ENCODE peak calls at places on chromosomes 12 and 14, in eight cellular contexts. T, N, E, O, S, V, P and Z are unnamed samples.

GRCh38 chr12:17110316-17110715 is 504.4 kb upstream of the LMO3 start:
- DNase-seq in T (no peak), N (no peak), E (no peak), O (no peak), S (no peak), V (no peak), P (no peak), Z (no peak)

GRCh38 chr12:3042394-3042793 is 34.8 kb upstream of the TSPAN9 start:
- DNase-seq in T (no peak), N (no peak), E (no peak), O (no peak), S (no peak), V (no peak), P (no peak), Z (no peak)

GRCh38 chr12:115998119-115998633 is 279.3 kb downstream of the MED13L start:
- DNase-seq in T (peak; percentile 67), N (peak; percentile 67), E (peak; percentile 51), O (peak; percentile 25), S (peak; percentile 37), V (no peak), P (peak; percentile 32), Z (peak; percentile 57)

GRCh38 chr12:109436181-109436546 is 40.9 kb downstream of the KCTD10 start:
- DNase-seq in T (peak; percentile 58), N (no peak), E (no peak), O (no peak), S (no peak), V (no peak), P (no peak), Z (no peak)

GRCh38 chr14:59217011-59217410 is 28.5 kb downstream of the DAAM1 start:
- DNase-seq in T (peak; percentile 11), N (no peak), E (peak; percentile 50), O (no peak), S (no peak), V (no peak), P (no peak), Z (no peak)

GRCh38 chr12:51429705-51430104 is 5.1 kb downstream of the SLC4A8 start:
- DNase-seq in T (no peak), N (no peak), E (no peak), O (no peak), S (no peak), V (no peak), P (no peak), Z (no peak)

GRCh38 chr12:39935275-39935674 is 170.6 kb downstream of the SLC2A13 start:
- DNase-seq in T (peak; percentile 13), N (no peak), E (peak; percentile 29), O (no peak), S (no peak), V (no peak), P (no peak), Z (no peak)

GRCh38 chr12:51480978-51481377 is 56.3 kb downstream of the SLC4A8 start:
- DNase-seq in T (no peak), N (no peak), E (no peak), O (peak; percentile 33), S (peak; percentile 34), V (no peak), P (no peak), Z (no peak)

GRCh38 chr12:2970744-2971143 is 11.5 kb downstream of the TEAD4 start:
- DNase-seq in T (peak; percentile 44), N (no peak), E (no peak), O (no peak), S (no peak), V (no peak), P (no peak), Z (no peak)

GRCh38 chr12:116924558-116925453 is 14.1 kb downstream of the FBXW8 start:
- DNase-seq in T (peak; percentile 74), N (no peak), E (peak; percentile 92), O (no peak), S (no peak), V (no peak), P (peak; percentile 44), Z (peak; percentile 90)

GRCh38 chr14:64942531-64943111 is at the start of gene GPX2:
- DNase-seq in T (no peak), N (no peak), E (no peak), O (no peak), S (no peak), V (no peak), P (no peak), Z (no peak)

GRCh38 chr12:54039417-54040147 is 6.7 kb downstream of the HOXC5 start:
- DNase-seq in T (no peak), N (peak; percentile 11), E (no peak), O (no peak), S (no peak), V (no peak), P (no peak), Z (no peak)

GRCh38 chr14:53462931-53463778 is 310.0 kb upstream of the DDHD1 start:
- DNase-seq in T (no peak), N (no peak), E (no peak), O (no peak), S (no peak), V (peak; percentile 48), P (peak; percentile 15), Z (no peak)

GRCh38 chr12:78149459-78149858 is 318.8 kb downstream of the NAV3 start:
- DNase-seq in T (no peak), N (no peak), E (peak; percentile 2), O (no peak), S (no peak), V (no peak), P (no peak), Z (no peak)

GRCh38 chr12:120234643-120235368 is 30.7 kb downstream of the PXN start:
- DNase-seq in T (peak; percentile 98), N (peak; percentile 71), E (peak; percentile 98), O (no peak), S (no peak), V (peak; percentile 89), P (peak; percentile 61), Z (peak; percentile 99)

GRCh38 chr14:79831198-79831890 is 380.0 kb downstream of the DIO2 start:
- DNase-seq in T (peak; percentile 13), N (no peak), E (no peak), O (no peak), S (no peak), V (no peak), P (no peak), Z (no peak)

GRCh38 chr12:50351120-50352043 is 45.0 kb downstream of the FAM186A start:
- DNase-seq in T (no peak), N (no peak), E (no peak), O (no peak), S (no peak), V (no peak), P (no peak), Z (no peak)

GRCh38 chr14:64541971-64542838 is 1.7 kb downstream of the HSPA2 start:
- DNase-seq in T (no peak), N (no peak), E (no peak), O (no peak), S (no peak), V (no peak), P (no peak), Z (no peak)

GRCh38 chr12:109606261-109607028 is 32.9 kb downstream of the MVK start:
- DNase-seq in T (no peak), N (peak; percentile 98), E (no peak), O (no peak), S (no peak), V (no peak), P (no peak), Z (no peak)

DNA sequence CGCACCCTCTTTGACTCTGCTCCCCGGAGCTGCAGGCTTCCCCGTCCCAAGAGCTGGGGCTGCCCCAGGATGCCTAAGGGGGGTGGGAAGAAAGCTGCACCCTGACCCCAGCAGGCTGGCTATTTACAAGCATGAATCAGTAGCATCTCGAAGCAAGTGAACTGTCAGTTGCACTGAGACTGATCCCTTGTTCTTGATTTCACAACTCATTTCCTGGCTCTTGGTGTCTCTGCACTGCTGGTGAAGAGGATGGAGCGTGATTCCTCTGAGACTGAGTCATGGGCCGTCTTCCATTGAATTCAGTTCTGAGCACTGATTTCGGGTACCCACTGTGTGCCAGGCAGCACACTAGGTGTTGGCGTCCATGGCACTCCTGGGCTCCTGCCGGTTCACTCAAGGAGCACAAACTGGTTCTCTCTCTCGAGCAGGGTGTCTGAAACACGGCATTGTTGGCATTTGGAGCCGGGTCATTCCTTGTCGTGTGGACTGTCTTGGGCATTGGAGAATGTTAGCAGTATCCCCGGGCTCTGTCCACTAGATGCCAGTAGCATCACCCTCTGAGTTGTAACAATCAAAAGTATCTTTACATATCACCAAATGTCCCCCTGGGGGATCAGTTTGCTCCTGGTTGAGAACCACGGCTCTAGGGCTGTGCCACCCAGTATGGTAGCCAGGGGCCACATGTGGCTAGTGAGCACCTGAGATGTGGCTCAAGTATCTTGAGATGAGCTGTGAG is 86.9 kb downstream of the RIN3 start:
- DNase-seq in T (peak; percentile 83), N (no peak), E (peak; percentile 78), O (no peak), S (no peak), V (no peak), P (no peak), Z (peak; percentile 89)
- TF ChIP-seq CTCF in T (no peak), N (no peak), E (peak; percentile 17), O (no peak), S (no peak), V (no peak), P (no peak), Z (peak; percentile 71)

GRCh38 chr14:32366256-32366655 is 37.2 kb downstream of the AKAP6 start:
- DNase-seq in T (peak; percentile 40), N (peak; percentile 6), E (peak; percentile 67), O (no peak), S (no peak), V (no peak), P (no peak), Z (peak; percentile 52)
- TF ChIP-seq CTCF in T (peak; percentile 36), N (peak; percentile 10), E (peak; percentile 6), O (no peak), S (no peak), V (no peak), P (no peak), Z (peak; percentile 53)

DNA sequence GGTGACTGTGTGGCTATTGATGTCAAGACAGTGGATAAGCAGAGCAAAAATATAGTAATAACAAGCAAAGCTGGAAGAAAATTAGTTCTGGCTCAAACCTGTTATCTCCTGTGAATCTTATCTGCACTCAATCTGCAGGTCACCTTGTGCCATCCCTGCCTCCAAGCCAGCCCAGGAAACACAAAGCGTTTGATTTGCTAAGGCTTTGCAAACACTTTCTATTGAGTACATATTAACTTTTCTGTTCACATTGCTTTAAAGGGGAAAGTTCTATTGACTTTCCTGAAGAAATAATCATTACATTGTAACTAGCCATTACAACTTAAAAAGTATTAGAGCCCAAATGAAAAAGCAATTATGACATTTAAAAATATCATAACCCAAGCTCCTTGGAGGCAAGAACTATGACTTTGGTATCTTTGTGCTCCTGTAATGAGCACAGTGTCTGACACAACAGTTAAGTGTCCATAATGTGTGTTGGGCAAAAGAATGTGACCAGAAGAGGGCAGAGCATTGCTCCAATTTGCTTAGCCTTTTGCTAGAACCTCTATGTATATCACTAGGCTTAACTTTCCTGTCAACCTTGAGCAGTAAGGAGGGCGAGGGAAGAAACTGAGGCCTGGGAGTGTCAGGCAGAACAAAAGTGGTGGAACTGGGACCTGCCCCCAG is 24.7 kb downstream of the SERPINA3 start:
- DNase-seq in T (peak; percentile 5), N (peak; percentile 12), E (no peak), O (no peak), S (no peak), V (no peak), P (peak; percentile 19), Z (no peak)
- TF ChIP-seq CTCF in T (peak; percentile 17), N (peak; percentile 47), E (no peak), O (peak; percentile 16), S (no peak), V (no peak), P (peak; percentile 40), Z (no peak)

DNA sequence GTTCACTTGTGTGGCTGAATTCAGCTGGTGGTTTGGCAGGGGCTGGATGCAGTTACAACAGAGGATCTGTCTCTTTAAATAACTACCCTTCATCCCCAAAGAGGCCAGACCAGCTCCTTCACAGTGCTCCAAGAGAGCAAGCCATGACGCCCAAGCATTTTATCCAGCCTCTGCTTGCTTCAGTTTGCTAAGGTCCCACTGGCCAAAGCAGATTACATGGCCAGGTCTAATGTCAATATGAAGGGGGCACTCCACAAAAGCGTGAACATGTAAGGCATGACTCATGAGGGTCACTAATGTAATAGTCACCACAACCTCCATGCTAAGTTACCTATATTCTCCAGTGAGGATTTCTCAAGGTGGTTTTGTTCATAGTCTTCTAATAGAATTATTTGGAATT is 62.9 kb downstream of the MARK3 start:
- DNase-seq in T (no peak), N (no peak), E (peak; percentile 32), O (no peak), S (no peak), V (no peak), P (no peak), Z (no peak)
- TF ChIP-seq CTCF in T (no peak), N (no peak), E (no peak), O (no peak), S (no peak), V (no peak), P (no peak), Z (no peak)